ENCODE peak calls at places on chromosomes 11 and 22, in four cellular contexts. Z, R, J and T are unnamed samples.
A peak's percentile ranks its signal among the peaks of the same experiment; 100 is the strongest.

GRCh38 chr11:10454902-10455631 is at the start of gene AMPD3:
- DNase-seq in Z (peak; percentile 28), R (no peak), J (peak; percentile 47), T (peak; percentile 81)

GRCh38 chr11:114317738-114318137 is 21.5 kb downstream of the NNMT start:
- DNase-seq in Z (no peak), R (no peak), J (peak; percentile 43), T (peak; percentile 35)

GRCh38 chr11:2096001-2096918 is 42.9 kb downstream of the IGF2 start:
- DNase-seq in Z (no peak), R (no peak), J (no peak), T (no peak)

GRCh38 chr11:130523609-130524008 is 75.2 kb downstream of the ADAMTS15 start:
- DNase-seq in Z (peak; percentile 25), R (no peak), J (no peak), T (no peak)

GRCh38 chr11:100438366-100438765 is 248.7 kb upstream of the ARHGAP42 start:
- DNase-seq in Z (no peak), R (no peak), J (no peak), T (no peak)

GRCh38 chr22:23204541-23205157 is 24.3 kb downstream of the BCR start:
- DNase-seq in Z (peak; percentile 48), R (no peak), J (peak; percentile 19), T (no peak)

GRCh38 chr11:134913391-134913790 is 501.3 kb upstream of the B3GAT1 start:
- DNase-seq in Z (no peak), R (no peak), J (no peak), T (no peak)

GRCh38 chr11:68012044-68012842 is 2.1 kb downstream of the ALDH3B1 start:
- DNase-seq in Z (no peak), R (no peak), J (no peak), T (no peak)

GRCh38 chr11:125724125-125724524 is 22.0 kb upstream of the PATE1 start:
- DNase-seq in Z (no peak), R (no peak), J (peak; percentile 50), T (no peak)

GRCh38 chr22:36417281-36417686 is 29.5 kb upstream of the MYH9 start:
- DNase-seq in Z (peak; percentile 69), R (no peak), J (no peak), T (no peak)

GRCh38 chr11:3155691-3156258 is 9.3 kb downstream of the OSBPL5 start:
- DNase-seq in Z (no peak), R (no peak), J (no peak), T (no peak)

GRCh38 chr11:1983601-1983961 is 14.1 kb downstream of the H19 start:
- DNase-seq in Z (no peak), R (no peak), J (no peak), T (no peak)

GRCh38 chr11:97033178-97033577 is 643.4 kb downstream of the JRKL start:
- DNase-seq in Z (no peak), R (no peak), J (no peak), T (no peak)

GRCh38 chr11:113906515-113906914 is 1.9 kb downstream of the HTR3B start:
- DNase-seq in Z (no peak), R (no peak), J (no peak), T (peak; percentile 60)